ENCODE peak calls at places on chromosomes 6 and 20, in six cellular contexts. U is lung, Y is Peyer's patch, G is RWPE1, R is A673, P is pancreas. M is an unnamed sample.

GRCh38 chr6:72760130-72760793 is 138.4 kb downstream of the KCNQ5 start:
- DNase-seq in G (no peak), Y (no peak), P (no peak), R (no peak), U (no peak), M (no peak)

GRCh38 chr6:115643762-115644161 is 416.9 kb downstream of the FRK start:
- DNase-seq in U (no peak), R (peak; percentile 4), Y (no peak), P (no peak), G (no peak), M (no peak)

GRCh38 chr6:55822815-55823214 is 52.6 kb downstream of the BMP5 start:
- DNase-seq in R (no peak), G (peak; percentile 7), Y (no peak), U (no peak), P (no peak), M (no peak)

GRCh38 chr6:61894536-61894935 is 391.5 kb downstream of the KHDRBS2 start:
- DNase-seq in U (no peak), G (no peak), R (no peak), P (no peak), Y (no peak), M (no peak)

GRCh38 chr6:1039191-1039590 is 272.7 kb upstream of the FOXQ1 start:
- DNase-seq in Y (no peak), G (peak; percentile 76), P (no peak), R (no peak), U (no peak), M (no peak)

GRCh38 chr6:79377830-79378460 is 143.5 kb upstream of the HMGN3 start:
- DNase-seq in R (no peak), P (no peak), U (no peak), Y (no peak), G (no peak), M (no peak)

GRCh38 chr6:95917034-95917433 is 98.7 kb upstream of the FUT9 start:
- DNase-seq in Y (no peak), R (no peak), G (no peak), P (no peak), U (no peak), M (no peak)

GRCh38 chr6:20092071-20092566 is 120.2 kb downstream of the MBOAT1 start:
- DNase-seq in U (no peak), Y (no peak), R (peak; percentile 69), P (no peak), G (peak; percentile 19), M (no peak)

GRCh38 chr6:159985296-159985940 is 16.5 kb downstream of the IGF2R start:
- DNase-seq in G (no peak), R (no peak), U (no peak), P (no peak), Y (no peak), M (no peak)

GRCh38 chr6:56642366-56643261 is at the start of gene DST:
- DNase-seq in P (no peak), U (no peak), R (peak; percentile 24), Y (no peak), G (peak; percentile 85), M (no peak)

GRCh38 chr20:62666736-62667529 is 24.6 kb downstream of the SLCO4A1 start:
- DNase-seq in P (no peak), R (peak; percentile 39), U (peak; percentile 65), Y (no peak), G (peak; percentile 49), M (no peak)

GRCh38 chr6:155310596-155310995 is 3.7 kb downstream of the TFB1M start:
- DNase-seq in R (no peak), U (no peak), P (no peak), Y (no peak), G (peak; percentile 32), M (no peak)

GRCh38 chr6:91653954-91654843 is 1067.3 kb upstream of the MAP3K7 start:
- DNase-seq in R (no peak), U (no peak), P (no peak), G (no peak), Y (no peak), M (no peak)

GRCh38 chr6:111731404-111732195 is 125.9 kb upstream of the TRAF3IP2 start:
- DNase-seq in Y (no peak), U (no peak), R (no peak), G (no peak), P (no peak), M (no peak)

GRCh38 chr6:167811689-167812487 is 14.8 kb upstream of the AFDN start:
- DNase-seq in G (no peak), Y (no peak), P (no peak), U (no peak), R (peak; percentile 33), M (no peak)

GRCh38 chr20:41078329-41078728 is 49.7 kb downstream of the TOP1 start:
- DNase-seq in Y (no peak), R (peak; percentile 83), G (peak; percentile 53), P (no peak), U (no peak), M (no peak)

GRCh38 chr6:145189836-145190235 is 545.5 kb downstream of the EPM2A start:
- DNase-seq in R (no peak), G (no peak), U (no peak), P (no peak), Y (no peak), M (no peak)

GRCh38 chr6:36120979-36121706 is 9.2 kb upstream of the MAPK13 start:
- DNase-seq in U (peak; percentile 60), P (no peak), Y (peak; percentile 75), G (peak; percentile 27), R (no peak), M (peak; percentile 44)

GRCh38 chr6:104689551-104690205 is 170.0 kb downstream of the HACE1 start:
- DNase-seq in G (no peak), R (peak; percentile 91), Y (no peak), P (no peak), U (no peak), M (no peak)

GRCh38 chr6:53605543-53606235 is 59.9 kb downstream of the KLHL31 start:
- DNase-seq in G (no peak), P (no peak), Y (no peak), U (no peak), R (no peak), M (no peak)

GRCh38 chr6:107713214-107713962 is 110.7 kb downstream of the SCML4 start:
- DNase-seq in R (no peak), Y (peak; percentile 60), P (no peak), U (no peak), G (no peak), M (no peak)

GRCh38 chr20:44802702-44803101 is 7.6 kb downstream of the RIMS4 start:
- DNase-seq in U (no peak), R (no peak), Y (no peak), G (no peak), P (no peak), M (no peak)

GRCh38 chr6:83824388-83824801 is 28.8 kb upstream of the RIPPLY2 start:
- DNase-seq in U (no peak), G (peak; percentile 54), R (no peak), Y (no peak), P (no peak), M (no peak)

GRCh38 chr6:111651185-111652034 is 45.7 kb upstream of the TRAF3IP2 start:
- DNase-seq in G (no peak), Y (no peak), U (no peak), P (no peak), R (no peak), M (no peak)

GRCh38 chr6:167896648-167897047 is 69.9 kb downstream of the AFDN start:
- DNase-seq in Y (no peak), U (no peak), G (no peak), P (no peak), R (no peak), M (no peak)

GRCh38 chr6:25889877-25890853 is 16.1 kb upstream of the SLC17A3 start:
- DNase-seq in G (peak; percentile 30), Y (no peak), U (no peak), P (no peak), R (peak; percentile 66), M (no peak)
- TF ChIP-seq CTCF in G (peak; percentile 46), Y (no peak), U (peak; percentile 35), P (no peak), R (peak; percentile 58), M (peak; percentile 39)

GRCh38 chr20:56698749-56699148 is 69.6 kb downstream of the TFAP2C start:
- DNase-seq in U (no peak), P (no peak), R (peak; percentile 17), G (no peak), Y (no peak), M (no peak)
- H3K27ac ChIP-seq in U (no peak overlapping the region), P (no peak overlapping the region), R (no peak overlapping the region), G (no peak overlapping the region), Y (no peak overlapping the region), M (no peak overlapping the region)

DNA sequence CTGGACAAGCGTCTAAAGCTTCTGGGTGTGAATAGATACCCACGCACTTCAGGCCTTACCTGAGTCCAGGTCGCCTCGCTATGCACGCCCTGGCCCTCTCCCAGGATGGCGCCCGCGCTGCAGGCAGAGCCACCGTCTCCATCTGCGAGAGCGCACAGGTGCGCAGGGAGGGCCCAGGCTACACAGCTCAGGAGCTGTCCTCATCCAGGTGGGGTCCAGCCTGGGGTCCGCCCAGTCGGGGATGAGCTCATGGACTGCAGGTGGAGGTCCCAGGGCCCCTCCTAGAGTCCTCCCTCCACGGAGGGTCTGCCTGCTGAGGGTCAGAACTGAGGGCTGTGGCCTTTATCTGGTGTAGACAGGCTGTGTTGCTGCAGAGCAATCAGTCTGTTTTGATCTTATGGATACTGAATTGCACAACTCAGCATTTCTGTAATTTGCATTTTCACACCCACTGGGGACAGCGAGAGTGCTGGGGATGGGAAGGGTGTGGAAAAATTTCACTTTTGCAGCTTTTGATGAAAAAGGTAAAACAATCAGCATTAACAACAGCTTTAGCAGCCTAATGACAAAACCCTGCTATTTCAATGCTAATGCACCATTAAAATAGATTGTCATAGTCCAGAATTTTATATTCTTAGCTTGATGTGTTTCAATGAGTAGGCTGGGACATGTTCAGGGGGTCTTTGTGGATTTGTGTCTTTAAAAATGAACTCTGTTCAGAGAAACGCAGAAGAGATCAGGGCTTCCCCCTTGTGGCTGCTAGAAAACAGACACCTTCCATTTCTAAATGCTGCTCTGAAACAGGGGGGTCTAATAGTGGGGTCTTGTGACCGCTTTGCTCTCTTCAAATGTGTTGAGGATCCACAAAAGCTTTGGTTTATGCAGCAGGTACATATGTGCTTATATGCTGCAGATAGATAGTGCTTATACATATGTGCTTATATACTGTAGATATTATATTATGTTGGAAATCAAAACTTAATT is 77.8 kb upstream of the PHACTR3 start:
- DNase-seq in Y (no peak), P (no peak), R (peak; percentile 26), U (no peak), G (no peak), M (no peak)
- TF ChIP-seq CTCF in Y (no peak), P (no peak), R (peak; percentile 50), U (no peak), G (peak; percentile 33), M (no peak)

DNA sequence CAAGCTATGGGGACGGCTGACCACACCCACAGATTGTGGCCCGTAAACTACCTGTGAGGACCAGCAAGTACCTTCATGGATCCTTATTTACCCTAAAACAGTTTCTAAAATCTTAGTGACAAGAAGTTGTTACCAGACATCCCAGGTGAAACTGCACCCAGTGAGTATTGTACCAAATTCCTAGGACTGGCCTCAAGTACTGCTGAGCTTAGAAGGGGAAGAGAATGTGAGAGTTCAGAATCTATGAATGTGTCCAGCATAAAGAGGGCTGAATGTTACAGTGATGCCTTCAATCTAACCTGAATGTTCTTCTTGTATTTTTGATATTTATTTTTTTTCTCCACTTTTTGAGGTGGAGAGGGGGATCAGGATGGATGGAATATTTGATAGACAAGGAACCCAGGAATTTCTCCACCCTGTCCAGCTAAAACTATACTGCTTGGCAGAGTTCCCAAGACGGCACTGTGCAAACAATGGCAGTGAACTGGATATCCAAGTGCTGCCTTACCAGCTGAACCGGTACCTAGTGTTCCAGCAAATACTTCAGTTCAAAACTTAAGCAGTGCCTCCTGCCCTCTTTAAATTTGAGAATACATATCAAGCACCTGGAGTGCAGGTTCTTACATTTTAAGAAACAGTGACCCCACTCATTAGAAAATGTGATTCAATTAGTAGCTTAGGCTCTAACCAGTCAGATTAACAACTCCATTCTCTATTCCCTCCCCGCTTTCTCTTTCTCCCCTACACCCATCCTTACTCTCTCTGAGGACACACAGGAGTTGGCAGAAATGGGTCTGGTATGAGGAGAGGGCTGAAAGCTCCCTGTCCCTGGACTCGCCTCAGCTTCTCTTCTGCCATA is 427.3 kb upstream of the FLRT3 start:
- DNase-seq in Y (no peak), P (no peak), U (peak; percentile 87), R (no peak), G (no peak), M (no peak)
- H3K27ac ChIP-seq in Y (no peak overlapping the region), P (no peak overlapping the region), U (peak overlapping the region; percentile 87), R (no peak overlapping the region), G (no peak overlapping the region), M (no peak overlapping the region)